ENCODE peak calls at places on chromosomes 11 and 22, in eight cellular contexts. V is activated CD8-positive, alpha-beta memory T cell treated with anti-CD3 and anti-CD28 coated beads for 48 hours; A is T-helper 2 cell; R is lower lobe of right lung; B is iPS-NIHi11; M is anterior cingulate cortex; Y is cardiac muscle cell; L is bronchial epithelial cell. K is an unnamed sample.

GRCh38 chr11:61602775-61603569 is 22.1 kb upstream of the SYT7 start:
- DNase-seq in V (no peak), A (no peak), R (no peak), B (no peak), M (no peak), Y (no peak), L (peak), K (no peak)

GRCh38 chr11:29452131-29452530 is 564.7 kb downstream of the KCNA4 start:
- DNase-seq in V (no peak), A (no peak), R (no peak), B (no peak), M (no peak), Y (no peak), L (peak), K (no peak)

GRCh38 chr11:9790703-9791102 is 126.8 kb downstream of the SWAP70 start:
- DNase-seq in V (no peak), A (no peak), R (no peak), B (no peak), M (no peak), Y (no peak), L (no peak), K (no peak)

GRCh38 chr22:48065852-48066251 is 1303.4 kb downstream of the TBC1D22A start:
- DNase-seq in V (no peak), A (no peak), R (no peak), B (no peak), M (no peak), Y (no peak), L (no peak), K (no peak)

GRCh38 chr11:73366265-73366610 is 10.0 kb upstream of the RELT start:
- DNase-seq in V (no peak), A (no peak), R (no peak), B (no peak), M (no peak), Y (no peak), L (no peak), K (no peak)

GRCh38 chr22:22834204-22834603 is 53.4 kb upstream of the IGLL5 start:
- DNase-seq in V (no peak), A (no peak), R (no peak), B (no peak), M (no peak), Y (no peak), L (no peak), K (no peak)

GRCh38 chr11:132054822-132055221 is 684.4 kb downstream of the NTM start:
- DNase-seq in V (no peak), A (no peak), R (no peak), B (no peak), M (no peak), Y (no peak), L (peak), K (no peak)

GRCh38 chr22:37241351-37242142 is 2.5 kb downstream of the RAC2 start:
- DNase-seq in V (no peak), A (no peak), R (peak), B (no peak), M (no peak), Y (no peak), L (no peak), K (no peak)

GRCh38 chr11:126748097-126748756 is 252.3 kb downstream of the KIRREL3 start:
- DNase-seq in V (no peak), A (no peak), R (peak), B (no peak), M (no peak), Y (no peak), L (no peak), K (no peak)

GRCh38 chr22:19619144-19620009 is 94.9 kb upstream of the SEPTIN5 start:
- DNase-seq in V (no peak), A (no peak), R (no peak), B (no peak), M (no peak), Y (no peak), L (no peak), K (no peak)

GRCh38 chr22:40289991-40290459 is 56.3 kb upstream of the ADSL start:
- DNase-seq in V (peak), A (peak), R (peak), B (no peak), M (no peak), Y (no peak), L (no peak), K (no peak)

GRCh38 chr11:126997196-126997595 is 3.4 kb downstream of the KIRREL3 start:
- DNase-seq in V (no peak), A (no peak), R (no peak), B (no peak), M (no peak), Y (no peak), L (no peak), K (no peak)

GRCh38 chr11:81165164-81165563 is 1568.5 kb downstream of the FAM181B start:
- DNase-seq in V (no peak), A (no peak), R (no peak), B (peak), M (no peak), Y (peak), L (peak), K (no peak)

GRCh38 chr11:102709211-102709980 is 3.8 kb upstream of the MMP27 start:
- DNase-seq in V (no peak), A (no peak), R (no peak), B (no peak), M (no peak), Y (no peak), L (peak), K (no peak)

GRCh38 chr11:79594839-79595238 is 154.0 kb upstream of the TENM4 start:
- DNase-seq in V (no peak), A (no peak), R (no peak), B (no peak), M (no peak), Y (no peak), L (no peak), K (no peak)

GRCh38 chr11:68040957-68041591 is 2.2 kb downstream of the TCIRG1 start:
- DNase-seq in V (no peak), A (no peak), R (peak), B (no peak), M (no peak), Y (no peak), L (no peak), K (no peak)

K was measured in T47D.